ENCODE peak calls at places on chromosomes 16 and 17, in ten cellular contexts. One of them, this sample, is unnamed.

GRCh38 chr16:29877266-29877961 is 14.4 kb upstream of the CDIPT start:
- DNase-seq in choroid plexus epithelial cell: peak
- DNase-seq in hepatocyte: peak
- DNase-seq in tibial artery: no peak
- DNase-seq in AG04450: no peak
- DNase-seq in progenitor cell of endocrine pancreas: no peak
- DNase-seq in body of pancreas: no peak
- DNase-seq in AG09309: no peak
- DNase-seq in fibroblast of lung: peak
- DNase-seq in stomach: no peak
- DNase-seq in this sample: no peak

GRCh38 chr17:45364531-45365390 is 47.9 kb upstream of the MAP3K14 start:
- DNase-seq in choroid plexus epithelial cell: peak
- DNase-seq in tibial artery: no peak
- DNase-seq in AG09309: no peak
- DNase-seq in fibroblast of lung: no peak
- DNase-seq in stomach: no peak
- DNase-seq in progenitor cell of endocrine pancreas: no peak
- DNase-seq in hepatocyte: no peak
- DNase-seq in body of pancreas: no peak
- DNase-seq in AG04450: no peak
- DNase-seq in this sample: no peak

GRCh38 chr17:3981455-3981854 is 17.2 kb upstream of the ATP2A3 start:
- DNase-seq in choroid plexus epithelial cell: no peak
- DNase-seq in AG09309: no peak
- DNase-seq in hepatocyte: no peak
- DNase-seq in fibroblast of lung: no peak
- DNase-seq in tibial artery: no peak
- DNase-seq in AG04450: no peak
- DNase-seq in stomach: no peak
- DNase-seq in progenitor cell of endocrine pancreas: no peak
- DNase-seq in body of pancreas: no peak
- DNase-seq in this sample: no peak

GRCh38 chr17:73827627-73828241 is 183.5 kb upstream of the SDK2 start:
- DNase-seq in stomach: no peak
- DNase-seq in hepatocyte: peak
- DNase-seq in body of pancreas: no peak
- DNase-seq in progenitor cell of endocrine pancreas: no peak
- DNase-seq in AG04450: no peak
- DNase-seq in choroid plexus epithelial cell: no peak
- DNase-seq in tibial artery: no peak
- DNase-seq in AG09309: no peak
- DNase-seq in fibroblast of lung: no peak
- DNase-seq in this sample: no peak

GRCh38 chr16:30457743-30458560 is 12.3 kb upstream of the SEPHS2 start:
- DNase-seq in choroid plexus epithelial cell: no peak
- DNase-seq in progenitor cell of endocrine pancreas: no peak
- DNase-seq in stomach: no peak
- DNase-seq in body of pancreas: no peak
- DNase-seq in AG09309: no peak
- DNase-seq in tibial artery: no peak
- DNase-seq in hepatocyte: no peak
- DNase-seq in fibroblast of lung: no peak
- DNase-seq in AG04450: no peak
- DNase-seq in this sample: no peak

GRCh38 chr17:78338860-78339259 is 21.0 kb downstream of the SOCS3 start:
- DNase-seq in fibroblast of lung: no peak
- DNase-seq in tibial artery: no peak
- DNase-seq in body of pancreas: peak
- DNase-seq in AG04450: no peak
- DNase-seq in choroid plexus epithelial cell: no peak
- DNase-seq in hepatocyte: no peak
- DNase-seq in progenitor cell of endocrine pancreas: no peak
- DNase-seq in AG09309: no peak
- DNase-seq in stomach: peak
- DNase-seq in this sample: peak

GRCh38 chr16:66260522-66261290 is 105.8 kb upstream of the CDH5 start:
- DNase-seq in hepatocyte: peak
- DNase-seq in tibial artery: no peak
- DNase-seq in AG09309: no peak
- DNase-seq in fibroblast of lung: no peak
- DNase-seq in body of pancreas: no peak
- DNase-seq in AG04450: no peak
- DNase-seq in stomach: no peak
- DNase-seq in progenitor cell of endocrine pancreas: no peak
- DNase-seq in choroid plexus epithelial cell: no peak
- DNase-seq in this sample: no peak

GRCh38 chr16:87895641-87896141 is 26.4 kb upstream of the SLC7A5 start:
- DNase-seq in tibial artery: no peak
- DNase-seq in AG09309: no peak
- DNase-seq in choroid plexus epithelial cell: peak
- DNase-seq in AG04450: no peak
- DNase-seq in stomach: peak
- DNase-seq in progenitor cell of endocrine pancreas: no peak
- DNase-seq in fibroblast of lung: peak
- DNase-seq in hepatocyte: no peak
- DNase-seq in body of pancreas: no peak
- DNase-seq in this sample: no peak

GRCh38 chr16:23699100-23699499 is 13.9 kb downstream of the ERN2 start:
- DNase-seq in AG04450: no peak
- DNase-seq in fibroblast of lung: no peak
- DNase-seq in stomach: peak
- DNase-seq in body of pancreas: no peak
- DNase-seq in progenitor cell of endocrine pancreas: no peak
- DNase-seq in choroid plexus epithelial cell: no peak
- DNase-seq in hepatocyte: no peak
- DNase-seq in AG09309: no peak
- DNase-seq in tibial artery: no peak
- DNase-seq in this sample: peak

GRCh38 chr16:51181495-51181795 is 30.4 kb upstream of the SALL1 start:
- DNase-seq in tibial artery: no peak
- DNase-seq in stomach: no peak
- DNase-seq in AG09309: no peak
- DNase-seq in body of pancreas: no peak
- DNase-seq in choroid plexus epithelial cell: no peak
- DNase-seq in hepatocyte: no peak
- DNase-seq in progenitor cell of endocrine pancreas: no peak
- DNase-seq in fibroblast of lung: peak
- DNase-seq in AG04450: no peak
- DNase-seq in this sample: no peak

GRCh38 chr16:66020061-66020460 is 346.4 kb upstream of the CDH5 start:
- DNase-seq in fibroblast of lung: peak
- DNase-seq in stomach: no peak
- DNase-seq in AG09309: no peak
- DNase-seq in AG04450: no peak
- DNase-seq in progenitor cell of endocrine pancreas: no peak
- DNase-seq in body of pancreas: no peak
- DNase-seq in tibial artery: no peak
- DNase-seq in hepatocyte: no peak
- DNase-seq in choroid plexus epithelial cell: peak
- DNase-seq in this sample: no peak

GRCh38 chr17:75268931-75269330 is 2.1 kb downstream of the MIF4GD start:
- DNase-seq in body of pancreas: no peak
- DNase-seq in fibroblast of lung: no peak
- DNase-seq in hepatocyte: no peak
- DNase-seq in progenitor cell of endocrine pancreas: no peak
- DNase-seq in tibial artery: no peak
- DNase-seq in choroid plexus epithelial cell: no peak
- DNase-seq in AG04450: no peak
- DNase-seq in stomach: no peak
- DNase-seq in AG09309: no peak
- DNase-seq in this sample: no peak

GRCh38 chr17:80376531-80376930 is 38.4 kb upstream of the ENDOV start:
- DNase-seq in fibroblast of lung: no peak
- DNase-seq in stomach: no peak
- DNase-seq in progenitor cell of endocrine pancreas: no peak
- DNase-seq in AG09309: no peak
- DNase-seq in body of pancreas: no peak
- DNase-seq in tibial artery: no peak
- DNase-seq in choroid plexus epithelial cell: no peak
- DNase-seq in AG04450: no peak
- DNase-seq in hepatocyte: no peak
- DNase-seq in this sample: no peak

GRCh38 chr17:4156750-4157381 is 13.9 kb downstream of the CYB5D2 start:
- DNase-seq in fibroblast of lung: no peak
- DNase-seq in stomach: no peak
- DNase-seq in AG09309: no peak
- DNase-seq in AG04450: no peak
- DNase-seq in body of pancreas: no peak
- DNase-seq in hepatocyte: no peak
- DNase-seq in progenitor cell of endocrine pancreas: no peak
- DNase-seq in tibial artery: no peak
- DNase-seq in choroid plexus epithelial cell: no peak
- DNase-seq in this sample: no peak

GRCh38 chr16:83245061-83245460 is 562.7 kb upstream of the HSBP1 start:
- DNase-seq in AG09309: no peak
- DNase-seq in stomach: no peak
- DNase-seq in fibroblast of lung: peak
- DNase-seq in hepatocyte: no peak
- DNase-seq in progenitor cell of endocrine pancreas: no peak
- DNase-seq in tibial artery: no peak
- DNase-seq in AG04450: no peak
- DNase-seq in choroid plexus epithelial cell: peak
- DNase-seq in body of pancreas: no peak
- DNase-seq in this sample: no peak

GRCh38 chr16:77374384-77374783 is 60.5 kb downstream of the ADAMTS18 start:
- DNase-seq in fibroblast of lung: no peak
- DNase-seq in stomach: no peak
- DNase-seq in AG04450: no peak
- DNase-seq in AG09309: no peak
- DNase-seq in choroid plexus epithelial cell: no peak
- DNase-seq in hepatocyte: peak
- DNase-seq in progenitor cell of endocrine pancreas: no peak
- DNase-seq in body of pancreas: no peak
- DNase-seq in tibial artery: no peak
- DNase-seq in this sample: peak

GRCh38 chr16:18582902-18583301 is 21.0 kb upstream of the NOMO2 start:
- DNase-seq in fibroblast of lung: no peak
- DNase-seq in choroid plexus epithelial cell: no peak
- DNase-seq in AG09309: no peak
- DNase-seq in body of pancreas: no peak
- DNase-seq in AG04450: no peak
- DNase-seq in progenitor cell of endocrine pancreas: no peak
- DNase-seq in stomach: no peak
- DNase-seq in hepatocyte: no peak
- DNase-seq in tibial artery: no peak
- DNase-seq in this sample: no peak

DNA sequence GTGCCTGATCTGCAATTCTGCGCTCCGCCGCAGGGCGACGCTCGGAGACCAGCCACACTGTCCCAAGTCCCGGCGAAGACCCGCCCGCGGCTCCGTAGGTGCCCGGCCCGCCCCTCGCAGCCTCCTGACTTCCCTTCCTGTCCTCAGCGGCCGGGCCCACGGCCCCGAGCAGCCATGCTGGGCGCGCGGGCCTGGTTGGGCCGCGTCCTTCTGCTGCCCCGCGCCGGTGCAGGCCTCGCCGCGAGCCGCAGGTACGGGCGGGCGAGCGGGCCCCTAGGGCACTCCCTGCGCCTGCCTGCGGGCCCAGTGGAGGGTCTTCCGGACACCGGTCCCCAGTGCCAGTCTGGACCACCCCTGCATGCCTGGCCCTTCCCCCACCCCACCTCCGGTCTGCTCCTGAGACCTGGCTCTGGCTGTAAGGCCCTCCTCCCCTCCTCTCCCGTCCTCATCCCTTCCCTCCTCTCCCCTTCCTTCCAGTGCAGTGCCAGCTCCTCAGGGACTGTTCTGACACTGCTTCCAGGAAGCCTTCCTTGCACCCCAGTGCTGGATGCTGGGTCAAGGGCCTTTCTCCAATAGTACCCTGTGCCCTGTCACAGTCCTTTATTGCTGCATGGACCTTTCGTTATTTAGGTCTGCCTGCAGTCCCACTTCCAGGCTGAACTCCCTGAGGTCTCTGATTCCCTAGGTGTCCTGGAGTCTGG is at the start of gene SPATA20:
- DNase-seq in AG04450: peak
- DNase-seq in stomach: peak
- DNase-seq in fibroblast of lung: peak
- DNase-seq in AG09309: peak
- DNase-seq in progenitor cell of endocrine pancreas: peak
- DNase-seq in hepatocyte: peak
- DNase-seq in tibial artery: peak
- DNase-seq in body of pancreas: peak
- DNase-seq in choroid plexus epithelial cell: peak
- DNase-seq in this sample: peak
- TF ChIP-seq CTCF in AG04450: peak
- TF ChIP-seq CTCF in stomach: peak
- TF ChIP-seq CTCF in fibroblast of lung: peak
- TF ChIP-seq CTCF in AG09309: peak
- TF ChIP-seq CTCF in progenitor cell of endocrine pancreas: peak
- TF ChIP-seq CTCF in hepatocyte: peak
- TF ChIP-seq CTCF in tibial artery: peak
- TF ChIP-seq CTCF in body of pancreas: peak
- TF ChIP-seq CTCF in choroid plexus epithelial cell: peak
- TF ChIP-seq CTCF in this sample: peak

GRCh38 chr16:5075637-5076036 is 4.0 kb downstream of the ALG1 start:
- DNase-seq in tibial artery: no peak
- DNase-seq in fibroblast of lung: no peak
- DNase-seq in choroid plexus epithelial cell: no peak
- DNase-seq in hepatocyte: no peak
- DNase-seq in body of pancreas: no peak
- DNase-seq in AG09309: no peak
- DNase-seq in progenitor cell of endocrine pancreas: no peak
- DNase-seq in AG04450: no peak
- DNase-seq in stomach: no peak
- DNase-seq in this sample: no peak
- TF ChIP-seq CTCF in tibial artery: no peak
- TF ChIP-seq CTCF in fibroblast of lung: no peak
- TF ChIP-seq CTCF in choroid plexus epithelial cell: no peak
- TF ChIP-seq CTCF in hepatocyte: no peak
- TF ChIP-seq CTCF in body of pancreas: no peak
- TF ChIP-seq CTCF in AG09309: no peak
- TF ChIP-seq CTCF in progenitor cell of endocrine pancreas: no peak
- TF ChIP-seq CTCF in AG04450: no peak
- TF ChIP-seq CTCF in stomach: no peak
- TF ChIP-seq CTCF in this sample: no peak

GRCh38 chr17:76888661-76889060 is 20.5 kb downstream of the MGAT5B start:
- DNase-seq in choroid plexus epithelial cell: no peak
- DNase-seq in body of pancreas: no peak
- DNase-seq in AG09309: no peak
- DNase-seq in progenitor cell of endocrine pancreas: no peak
- DNase-seq in fibroblast of lung: no peak
- DNase-seq in hepatocyte: no peak
- DNase-seq in stomach: no peak
- DNase-seq in AG04450: no peak
- DNase-seq in tibial artery: no peak
- DNase-seq in this sample: no peak
- TF ChIP-seq CTCF in choroid plexus epithelial cell: no peak
- TF ChIP-seq CTCF in body of pancreas: no peak
- TF ChIP-seq CTCF in AG09309: no peak
- TF ChIP-seq CTCF in progenitor cell of endocrine pancreas: peak
- TF ChIP-seq CTCF in fibroblast of lung: no peak
- TF ChIP-seq CTCF in hepatocyte: no peak
- TF ChIP-seq CTCF in stomach: no peak
- TF ChIP-seq CTCF in AG04450: peak
- TF ChIP-seq CTCF in tibial artery: no peak
- TF ChIP-seq CTCF in this sample: peak

DNA sequence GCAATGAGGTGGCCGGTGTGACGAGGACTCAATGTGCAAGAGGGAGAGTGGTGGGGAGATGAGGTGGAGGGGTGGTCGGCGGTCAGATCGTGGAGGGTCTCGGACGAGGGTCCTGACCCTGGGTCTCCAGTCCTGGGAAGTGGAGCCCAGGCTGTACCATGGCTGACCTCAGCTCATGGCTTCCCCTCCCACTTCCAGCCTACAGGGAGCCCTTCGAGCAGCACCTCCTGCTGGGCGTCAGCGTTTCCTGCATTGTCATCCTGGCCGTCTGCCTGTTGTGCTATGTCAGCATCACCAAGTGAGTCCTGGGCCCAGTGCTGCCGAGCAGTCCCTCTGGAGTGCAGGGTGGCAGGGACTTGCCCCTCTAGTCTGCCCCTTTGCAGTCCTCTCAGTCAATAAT is 41.8 kb downstream of the IL4R start:
- DNase-seq in stomach: peak
- DNase-seq in hepatocyte: no peak
- DNase-seq in AG09309: no peak
- DNase-seq in tibial artery: no peak
- DNase-seq in AG04450: no peak
- DNase-seq in fibroblast of lung: peak
- DNase-seq in body of pancreas: peak
- DNase-seq in choroid plexus epithelial cell: peak
- DNase-seq in progenitor cell of endocrine pancreas: no peak
- DNase-seq in this sample: peak
- TF ChIP-seq CTCF in stomach: no peak
- TF ChIP-seq CTCF in hepatocyte: peak
- TF ChIP-seq CTCF in AG09309: peak
- TF ChIP-seq CTCF in tibial artery: peak
- TF ChIP-seq CTCF in AG04450: peak
- TF ChIP-seq CTCF in fibroblast of lung: peak
- TF ChIP-seq CTCF in body of pancreas: no peak
- TF ChIP-seq CTCF in choroid plexus epithelial cell: peak
- TF ChIP-seq CTCF in progenitor cell of endocrine pancreas: peak
- TF ChIP-seq CTCF in this sample: peak

This sample was measured in Calu3.